ENCODE peak calls at places on chromosomes 13 and 19, in four cellular contexts. One of them, this sample, is unnamed.

GRCh38 chr13:38538412-38538811 is 148.5 kb upstream of the FREM2 start:
- DNase-seq in naive thymus-derived CD4-positive, alpha-beta T cell: no peak
- DNase-seq in heart left ventricle: no peak
- DNase-seq in cardiac muscle cell: peak; percentile 3
- DNase-seq in this sample: no peak

GRCh38 chr13:105513448-105513847 is 1022.0 kb downstream of the EFNB2 start:
- DNase-seq in naive thymus-derived CD4-positive, alpha-beta T cell: no peak
- DNase-seq in heart left ventricle: no peak
- DNase-seq in cardiac muscle cell: no peak
- DNase-seq in this sample: no peak

GRCh38 chr19:2135474-2136402 is 15.6 kb downstream of the AP3D1 start:
- DNase-seq in naive thymus-derived CD4-positive, alpha-beta T cell: no peak
- DNase-seq in heart left ventricle: no peak
- DNase-seq in cardiac muscle cell: no peak
- DNase-seq in this sample: no peak

GRCh38 chr19:13044160-13044853 is 49.0 kb downstream of the NFIX start:
- DNase-seq in naive thymus-derived CD4-positive, alpha-beta T cell: no peak
- DNase-seq in heart left ventricle: no peak
- DNase-seq in cardiac muscle cell: no peak
- DNase-seq in this sample: no peak

GRCh38 chr13:84080748-84081530 is 198.7 kb upstream of the SLITRK1 start:
- DNase-seq in naive thymus-derived CD4-positive, alpha-beta T cell: no peak
- DNase-seq in heart left ventricle: no peak
- DNase-seq in cardiac muscle cell: no peak
- DNase-seq in this sample: no peak

GRCh38 chr13:33676700-33677048 is 141.3 kb upstream of the RFC3 start:
- DNase-seq in naive thymus-derived CD4-positive, alpha-beta T cell: no peak
- DNase-seq in heart left ventricle: peak; percentile 74
- DNase-seq in cardiac muscle cell: peak; percentile 64
- DNase-seq in this sample: peak; percentile 51

GRCh38 chr19:18496167-18496979 is 25.5 kb downstream of the ELL start:
- DNase-seq in naive thymus-derived CD4-positive, alpha-beta T cell: peak; percentile 33
- DNase-seq in heart left ventricle: no peak
- DNase-seq in cardiac muscle cell: no peak
- DNase-seq in this sample: no peak

GRCh38 chr13:110249326-110249725 is 57.6 kb downstream of the COL4A1 start:
- DNase-seq in naive thymus-derived CD4-positive, alpha-beta T cell: no peak
- DNase-seq in heart left ventricle: no peak
- DNase-seq in cardiac muscle cell: no peak
- DNase-seq in this sample: no peak

GRCh38 chr13:44197791-44198770 is 175.5 kb upstream of the SERP2 start:
- DNase-seq in naive thymus-derived CD4-positive, alpha-beta T cell: no peak
- DNase-seq in heart left ventricle: no peak
- DNase-seq in cardiac muscle cell: peak; percentile 36
- DNase-seq in this sample: no peak

GRCh38 chr19:1123381-1123780 is 19.6 kb downstream of the GPX4 start:
- DNase-seq in naive thymus-derived CD4-positive, alpha-beta T cell: no peak
- DNase-seq in heart left ventricle: no peak
- DNase-seq in cardiac muscle cell: no peak
- DNase-seq in this sample: no peak

GRCh38 chr19:55173717-55174409 is 6.2 kb downstream of the SYT5 start:
- DNase-seq in naive thymus-derived CD4-positive, alpha-beta T cell: no peak
- DNase-seq in heart left ventricle: peak; percentile 66
- DNase-seq in cardiac muscle cell: peak; percentile 50
- DNase-seq in this sample: peak; percentile 80

GRCh38 chr19:2454962-2455409 is 1.8 kb downstream of the LMNB2 start:
- DNase-seq in naive thymus-derived CD4-positive, alpha-beta T cell: no peak
- DNase-seq in heart left ventricle: no peak
- DNase-seq in cardiac muscle cell: no peak
- DNase-seq in this sample: no peak

GRCh38 chr19:30070970-30071632 is 129.1 kb downstream of the URI1 start:
- DNase-seq in naive thymus-derived CD4-positive, alpha-beta T cell: no peak
- DNase-seq in heart left ventricle: peak; percentile 47
- DNase-seq in cardiac muscle cell: no peak
- DNase-seq in this sample: no peak

GRCh38 chr13:95411641-95412040 is 110.4 kb upstream of the ABCC4 start:
- DNase-seq in naive thymus-derived CD4-positive, alpha-beta T cell: no peak
- DNase-seq in heart left ventricle: no peak
- DNase-seq in cardiac muscle cell: no peak
- DNase-seq in this sample: no peak

GRCh38 chr19:44753932-44754742 is 5.6 kb downstream of the BCL3 start:
- DNase-seq in naive thymus-derived CD4-positive, alpha-beta T cell: peak; percentile 49
- DNase-seq in heart left ventricle: peak; percentile 97
- DNase-seq in cardiac muscle cell: peak; percentile 87
- DNase-seq in this sample: peak; percentile 97

GRCh38 chr19:33553530-33554310 is 32.1 kb upstream of the PEPD start:
- DNase-seq in naive thymus-derived CD4-positive, alpha-beta T cell: no peak
- DNase-seq in heart left ventricle: no peak
- DNase-seq in cardiac muscle cell: no peak
- DNase-seq in this sample: peak; percentile 70
- H3K27ac ChIP-seq in naive thymus-derived CD4-positive, alpha-beta T cell: no peak overlapping the region
- H3K27ac ChIP-seq in heart left ventricle: no peak overlapping the region
- H3K27ac ChIP-seq in cardiac muscle cell: no peak overlapping the region
- H3K27ac ChIP-seq in this sample: no peak overlapping the region

DNA sequence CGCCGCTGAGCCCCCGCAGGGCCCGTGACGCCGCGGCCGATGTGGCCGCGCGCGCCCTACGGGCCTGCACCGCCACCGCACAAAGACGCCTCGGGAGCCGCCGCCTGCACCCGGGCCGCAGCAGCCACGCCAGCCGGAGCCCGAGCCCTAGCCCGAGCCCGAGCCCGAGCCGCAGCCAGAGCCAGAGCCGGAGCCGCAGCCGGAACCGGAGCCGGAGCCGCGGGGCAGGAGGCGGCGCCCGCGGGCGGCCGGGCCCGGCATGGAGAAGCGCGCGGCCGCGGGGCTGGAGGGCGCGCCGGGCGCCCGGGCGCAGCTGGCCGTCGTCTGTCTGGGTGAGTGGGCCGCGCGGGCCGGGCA is 375 bp downstream of the LRP3 start:
- DNase-seq in naive thymus-derived CD4-positive, alpha-beta T cell: no peak
- DNase-seq in heart left ventricle: peak; percentile 30
- DNase-seq in cardiac muscle cell: peak; percentile 46
- DNase-seq in this sample: no peak
- H3K4me3 ChIP-seq in naive thymus-derived CD4-positive, alpha-beta T cell: no peak overlapping the region
- H3K4me3 ChIP-seq in heart left ventricle: peak overlapping the region; percentile 75
- H3K4me3 ChIP-seq in cardiac muscle cell: peak overlapping the region; percentile 89
- H3K4me3 ChIP-seq in this sample: peak overlapping the region; percentile 76

GRCh38 chr19:4930664-4931063 is 21.4 kb downstream of the UHRF1 start:
- DNase-seq in naive thymus-derived CD4-positive, alpha-beta T cell: no peak
- DNase-seq in heart left ventricle: no peak
- DNase-seq in cardiac muscle cell: no peak
- DNase-seq in this sample: no peak
- H3K36me3 ChIP-seq in naive thymus-derived CD4-positive, alpha-beta T cell: no peaks in the 10 kb centered on the region
- H3K36me3 ChIP-seq in heart left ventricle: no peaks in the 10 kb centered on the region
- H3K36me3 ChIP-seq in cardiac muscle cell: no peaks in the 10 kb centered on the region
- H3K36me3 ChIP-seq in this sample: no peaks in the 10 kb centered on the region

GRCh38 chr19:3982701-3983541 is 2.3 kb downstream of the EEF2 start:
- DNase-seq in naive thymus-derived CD4-positive, alpha-beta T cell: no peak
- DNase-seq in heart left ventricle: peak; percentile 26
- DNase-seq in cardiac muscle cell: no peak
- DNase-seq in this sample: peak; percentile 55

GRCh38 chr19:3984584-3984907 is 717 bp downstream of the EEF2 start:
- DNase-seq in naive thymus-derived CD4-positive, alpha-beta T cell: no peak
- DNase-seq in heart left ventricle: no peak
- DNase-seq in cardiac muscle cell: no peak
- DNase-seq in this sample: peak; percentile 52

GRCh38 chr19:3983936-3984583 is 1.2 kb downstream of the EEF2 start:
- DNase-seq in naive thymus-derived CD4-positive, alpha-beta T cell: no peak
- DNase-seq in heart left ventricle: peak; percentile 32
- DNase-seq in cardiac muscle cell: no peak
- DNase-seq in this sample: peak; percentile 60

GRCh38 chr19:3981736-3982681 is 3.3 kb downstream of the EEF2 start:
- DNase-seq in naive thymus-derived CD4-positive, alpha-beta T cell: no peak
- DNase-seq in heart left ventricle: peak; percentile 29
- DNase-seq in cardiac muscle cell: no peak
- DNase-seq in this sample: peak; percentile 43

DNA sequence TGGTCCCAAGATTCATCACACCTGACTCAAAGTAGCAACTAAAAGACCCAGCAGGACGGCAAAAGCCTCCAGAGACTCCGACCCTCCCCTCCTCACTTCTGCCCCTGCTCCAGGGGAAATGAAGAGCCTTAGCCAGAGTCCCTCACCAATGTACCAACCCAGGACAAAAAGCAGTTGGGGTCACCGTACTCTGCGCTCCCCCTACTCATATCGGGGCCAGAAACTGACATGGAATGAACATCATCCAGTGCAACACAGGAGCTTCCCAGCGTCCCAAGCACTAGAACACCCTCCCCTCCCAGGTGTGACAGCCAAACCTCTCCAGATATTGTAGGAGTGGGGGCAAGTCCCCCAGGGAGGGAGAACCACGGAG is 1.7 kb downstream of the EEF2 start:
- DNase-seq in naive thymus-derived CD4-positive, alpha-beta T cell: no peak
- DNase-seq in heart left ventricle: no peak
- DNase-seq in cardiac muscle cell: no peak
- DNase-seq in this sample: no peak
- H3K27ac ChIP-seq in naive thymus-derived CD4-positive, alpha-beta T cell: peak overlapping the region; percentile 87
- H3K27ac ChIP-seq in heart left ventricle: peak overlapping the region; percentile 98
- H3K27ac ChIP-seq in cardiac muscle cell: peak overlapping the region; percentile 14
- H3K27ac ChIP-seq in this sample: no peak overlapping the region

GRCh38 chr13:36819064-36819810 is at the start of gene RFXAP:
- DNase-seq in naive thymus-derived CD4-positive, alpha-beta T cell: peak; percentile 93
- DNase-seq in heart left ventricle: peak; percentile 96
- DNase-seq in cardiac muscle cell: peak; percentile 94
- DNase-seq in this sample: peak; percentile 97

GRCh38 chr13:36819811-36820140 is 754 bp downstream of the RFXAP start:
- DNase-seq in naive thymus-derived CD4-positive, alpha-beta T cell: peak; percentile 9
- DNase-seq in heart left ventricle: no peak
- DNase-seq in cardiac muscle cell: peak; percentile 24
- DNase-seq in this sample: no peak

GRCh38 chr13:36818483-36819063 is 449 bp upstream of the RFXAP start:
- DNase-seq in naive thymus-derived CD4-positive, alpha-beta T cell: no peak
- DNase-seq in heart left ventricle: no peak
- DNase-seq in cardiac muscle cell: no peak
- DNase-seq in this sample: no peak

GRCh38 chr13:36817996-36818395 is 1.0 kb upstream of the RFXAP start:
- DNase-seq in naive thymus-derived CD4-positive, alpha-beta T cell: no peak
- DNase-seq in heart left ventricle: no peak
- DNase-seq in cardiac muscle cell: no peak
- DNase-seq in this sample: no peak

GRCh38 chr13:36820222-36820621 is 1.2 kb downstream of the RFXAP start:
- DNase-seq in naive thymus-derived CD4-positive, alpha-beta T cell: no peak
- DNase-seq in heart left ventricle: no peak
- DNase-seq in cardiac muscle cell: no peak
- DNase-seq in this sample: no peak
- H3K4me3 ChIP-seq in naive thymus-derived CD4-positive, alpha-beta T cell: peak overlapping the region; percentile 86
- H3K4me3 ChIP-seq in heart left ventricle: peak overlapping the region; percentile 77
- H3K4me3 ChIP-seq in cardiac muscle cell: peak overlapping the region; percentile 66
- H3K4me3 ChIP-seq in this sample: peak overlapping the region; percentile 80

GRCh38 chr19:15256708-15257331 is 24.6 kb upstream of the EPHX3 start:
- DNase-seq in naive thymus-derived CD4-positive, alpha-beta T cell: no peak
- DNase-seq in heart left ventricle: no peak
- DNase-seq in cardiac muscle cell: no peak
- DNase-seq in this sample: no peak
- H3K36me3 ChIP-seq in naive thymus-derived CD4-positive, alpha-beta T cell: peaks cover 58% of the 10 kb centered on the region
- H3K36me3 ChIP-seq in heart left ventricle: peaks cover 99% of the 10 kb centered on the region
- H3K36me3 ChIP-seq in cardiac muscle cell: peaks cover 76% of the 10 kb centered on the region
- H3K36me3 ChIP-seq in this sample: peaks cover 14% of the 10 kb centered on the region

GRCh38 chr13:65479692-65480091 is 1750.4 kb downstream of the PCDH9 start:
- DNase-seq in naive thymus-derived CD4-positive, alpha-beta T cell: no peak
- DNase-seq in heart left ventricle: no peak
- DNase-seq in cardiac muscle cell: no peak
- DNase-seq in this sample: no peak
- H3K27ac ChIP-seq in naive thymus-derived CD4-positive, alpha-beta T cell: no peak overlapping the region
- H3K27ac ChIP-seq in heart left ventricle: no peak overlapping the region
- H3K27ac ChIP-seq in cardiac muscle cell: no peak overlapping the region
- H3K27ac ChIP-seq in this sample: no peak overlapping the region

GRCh38 chr19:36773223-36773579 is 594 bp upstream of the ZNF850 start:
- DNase-seq in naive thymus-derived CD4-positive, alpha-beta T cell: no peak
- DNase-seq in heart left ventricle: no peak
- DNase-seq in cardiac muscle cell: no peak
- DNase-seq in this sample: no peak
- H3K4me3 ChIP-seq in naive thymus-derived CD4-positive, alpha-beta T cell: peak overlapping the region; percentile 97
- H3K4me3 ChIP-seq in heart left ventricle: peak overlapping the region; percentile 80
- H3K4me3 ChIP-seq in cardiac muscle cell: peak overlapping the region; percentile 58
- H3K4me3 ChIP-seq in this sample: peak overlapping the region; percentile 41

This sample was measured in aorta.